ENCODE peak calls at places on chromosome 9, in seven cellular contexts. Q is stomach; Z is PC-3; V is right lobe of liver; H is CD4-positive, alpha-beta memory T cell; U is fibroblast of lung; G is hepatocyte. M is an unnamed sample. For H3K36me3, the result is how much of the 10 kb centered on the place peaks cover.

GRCh38 chr9:71761938-71762353 is 6.4 kb downstream of the CEMIP2 start:
- DNase-seq in Q (no peak), Z (peak), V (no peak), H (no peak), U (peak), G (peak), M (no peak)

GRCh38 chr9:130159057-130159456 is 13.1 kb upstream of the NCS1 start:
- DNase-seq in Q (no peak), Z (no peak), V (peak), H (no peak), U (no peak), G (peak), M (no peak)

GRCh38 chr9:19378154-19378553 is 1.9 kb downstream of the RPS6 start:
- DNase-seq in Q (no peak), Z (no peak), V (no peak), H (no peak), U (no peak), G (no peak), M (no peak)

GRCh38 chr9:137460363-137461315 is 1.5 kb upstream of the NSMF start:
- DNase-seq in Q (no peak), Z (no peak), V (peak), H (peak), U (no peak), G (no peak), M (peak)

GRCh38 chr9:91724068-91724440 is 226.0 kb downstream of the ROR2 start:
- DNase-seq in Q (no peak), Z (no peak), V (no peak), H (no peak), U (no peak), G (no peak), M (no peak)

GRCh38 chr9:123020796-123021195 is 12.7 kb upstream of the GPR21 start:
- DNase-seq in Q (no peak), Z (no peak), V (no peak), H (no peak), U (no peak), G (no peak), M (no peak)

GRCh38 chr9:70156729-70157128 is 102.0 kb upstream of the SMC5 start:
- DNase-seq in Q (no peak), Z (no peak), V (no peak), H (no peak), U (peak), G (no peak), M (no peak)

GRCh38 chr9:76531231-76531775 is 72.3 kb downstream of the GCNT1 start:
- DNase-seq in Q (no peak), Z (no peak), V (no peak), H (no peak), U (no peak), G (no peak), M (no peak)

GRCh38 chr9:94611638-94612068 is 18.0 kb upstream of the FBP2 start:
- DNase-seq in Q (no peak), Z (peak), V (no peak), H (no peak), U (no peak), G (no peak), M (no peak)

GRCh38 chr9:113597390-113598241 is 134.1 kb downstream of the RGS3 start:
- DNase-seq in Q (no peak), Z (no peak), V (no peak), H (no peak), U (no peak), G (no peak), M (no peak)

GRCh38 chr9:15606667-15607472 is 54.0 kb downstream of the CCDC171 start:
- DNase-seq in Q (no peak), Z (peak), V (no peak), H (no peak), U (peak), G (peak), M (no peak)

GRCh38 chr9:132235125-132235524 is 73.3 kb downstream of the NTNG2 start:
- DNase-seq in Q (no peak), Z (no peak), V (no peak), H (no peak), U (no peak), G (no peak), M (no peak)

GRCh38 chr9:108677776-108678175 is 178.0 kb downstream of the ACTL7B start:
- DNase-seq in Q (no peak), Z (no peak), V (no peak), H (no peak), U (no peak), G (no peak), M (no peak)

GRCh38 chr9:100284247-100284646 is 68.5 kb downstream of the TEX10 start:
- DNase-seq in Q (no peak), Z (no peak), V (no peak), H (no peak), U (no peak), G (no peak), M (no peak)

GRCh38 chr9:91426123-91426745 is 2.6 kb upstream of the NFIL3 start:
- DNase-seq in Q (no peak), Z (peak), V (no peak), H (no peak), U (peak), G (peak), M (no peak)

DNA sequence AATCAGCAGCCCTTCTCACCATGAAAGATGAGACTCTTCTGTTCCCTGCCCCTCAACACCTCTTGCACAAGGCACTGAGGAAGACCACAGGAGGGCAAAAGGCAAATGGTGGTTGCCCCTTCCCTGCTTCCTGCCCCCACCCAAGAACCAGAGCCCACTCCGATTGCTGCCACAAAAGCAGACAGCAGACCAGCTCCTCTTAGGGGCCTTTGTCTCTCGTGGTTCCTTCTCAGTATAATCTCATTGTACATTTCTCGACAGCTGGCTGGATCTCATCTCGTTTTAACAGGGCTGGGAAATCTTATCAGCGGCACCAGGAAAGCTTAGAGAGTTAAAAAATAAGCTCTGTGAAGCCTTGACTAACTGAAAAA is 1.1 kb downstream of the MVB12B start:
- DNase-seq in Q (no peak), Z (no peak), V (peak), H (no peak), U (no peak), G (no peak), M (no peak)
- H3K4me3 ChIP-seq in Q (peak), Z (peak), V (peak), H (no peak), U (no peak), G (peak), M (peak)

DNA sequence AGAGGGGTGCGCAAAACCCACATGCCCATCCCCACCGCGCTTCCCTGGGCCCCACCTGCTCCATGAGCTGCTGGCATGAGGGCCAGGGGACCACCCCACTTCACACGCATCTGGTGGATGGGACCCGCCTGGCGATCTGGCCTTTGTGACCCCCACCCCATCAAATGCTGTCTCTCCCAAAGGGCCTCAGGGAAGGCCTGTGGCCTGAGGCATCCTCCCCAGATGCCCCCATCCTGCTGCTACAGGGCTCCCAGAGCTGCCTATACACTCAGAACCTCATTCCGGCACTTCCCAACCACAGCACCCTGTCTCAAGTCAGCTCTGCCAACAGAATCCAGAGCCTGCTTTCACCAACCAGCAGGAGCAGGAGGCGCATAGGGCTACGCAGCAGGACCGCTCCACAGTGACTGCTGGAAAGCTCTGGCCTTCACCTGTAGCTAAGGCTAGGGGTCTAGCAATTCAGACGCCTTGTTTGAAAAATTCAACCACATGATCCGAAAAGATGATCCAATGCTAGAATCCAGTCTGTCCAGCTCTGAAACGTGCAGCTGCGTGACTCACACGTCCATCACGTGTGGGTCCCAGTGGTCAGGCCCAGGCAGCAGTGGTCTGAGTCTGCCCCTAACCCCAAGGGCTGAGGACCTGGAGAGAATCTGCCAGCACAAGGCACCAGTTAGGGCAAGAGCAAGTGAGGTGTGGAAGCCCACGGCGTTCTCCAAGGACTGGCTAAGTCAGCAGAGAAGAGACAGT is 1.4 kb upstream of the SNAPC4 start:
- DNase-seq in Q (no peak), Z (no peak), V (no peak), H (no peak), U (no peak), G (no peak), M (no peak)
- H3K36me3 ChIP-seq in Q (half or more), Z (under half), V (under half), H (under half), U (under half), G (under half), M (under half)

DNA sequence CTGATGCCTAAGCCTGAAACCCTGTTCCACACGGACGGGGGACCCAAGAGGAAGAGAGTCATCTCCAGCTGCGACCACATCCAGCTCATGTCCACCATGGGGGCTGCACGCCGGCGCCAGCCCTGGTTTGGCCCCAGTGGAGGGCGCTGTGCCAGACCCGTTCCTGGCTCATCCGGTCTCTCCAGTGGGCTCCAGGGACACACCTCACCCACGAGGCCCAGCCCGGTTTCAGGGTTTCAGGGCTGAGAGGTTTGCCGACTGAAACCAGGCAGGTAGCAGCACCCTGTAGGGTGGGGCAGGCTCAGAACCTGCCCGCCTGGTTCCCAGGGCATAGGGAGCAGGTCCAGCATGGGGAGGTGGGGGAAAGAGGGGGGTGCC is 71.4 kb upstream of the STXBP1 start:
- DNase-seq in Q (peak), Z (peak), V (no peak), H (no peak), U (no peak), G (no peak), M (no peak)
- H3K4me3 ChIP-seq in Q (no peak), Z (no peak), V (no peak), H (no peak), U (no peak), G (no peak), M (no peak)

DNA sequence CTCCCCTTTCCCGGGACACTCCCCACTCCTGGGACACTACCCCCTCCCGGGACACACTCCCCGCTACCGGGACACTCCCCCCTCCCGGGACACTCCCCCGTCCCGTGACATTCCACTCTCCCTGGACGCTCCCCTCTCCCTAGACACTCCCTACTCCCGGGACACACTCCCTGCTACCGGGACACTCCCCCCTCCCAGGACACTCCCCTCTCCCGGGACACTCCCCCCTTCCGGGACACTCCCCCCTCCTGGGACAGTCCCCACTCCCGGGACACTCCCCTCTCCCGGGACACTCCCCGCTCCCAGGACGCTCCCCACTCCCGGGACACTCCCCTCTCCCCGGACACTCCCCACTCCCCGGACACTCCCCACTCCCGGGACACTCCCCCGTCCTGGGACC is 96.0 kb downstream of the RXRA start:
- DNase-seq in Q (peak), Z (no peak), V (peak), H (no peak), U (no peak), G (peak), M (peak)
- H3K36me3 ChIP-seq in Q (half or more), Z (under half), V (half or more), H (under half), U (under half), G (under half), M (half or more)

DNA sequence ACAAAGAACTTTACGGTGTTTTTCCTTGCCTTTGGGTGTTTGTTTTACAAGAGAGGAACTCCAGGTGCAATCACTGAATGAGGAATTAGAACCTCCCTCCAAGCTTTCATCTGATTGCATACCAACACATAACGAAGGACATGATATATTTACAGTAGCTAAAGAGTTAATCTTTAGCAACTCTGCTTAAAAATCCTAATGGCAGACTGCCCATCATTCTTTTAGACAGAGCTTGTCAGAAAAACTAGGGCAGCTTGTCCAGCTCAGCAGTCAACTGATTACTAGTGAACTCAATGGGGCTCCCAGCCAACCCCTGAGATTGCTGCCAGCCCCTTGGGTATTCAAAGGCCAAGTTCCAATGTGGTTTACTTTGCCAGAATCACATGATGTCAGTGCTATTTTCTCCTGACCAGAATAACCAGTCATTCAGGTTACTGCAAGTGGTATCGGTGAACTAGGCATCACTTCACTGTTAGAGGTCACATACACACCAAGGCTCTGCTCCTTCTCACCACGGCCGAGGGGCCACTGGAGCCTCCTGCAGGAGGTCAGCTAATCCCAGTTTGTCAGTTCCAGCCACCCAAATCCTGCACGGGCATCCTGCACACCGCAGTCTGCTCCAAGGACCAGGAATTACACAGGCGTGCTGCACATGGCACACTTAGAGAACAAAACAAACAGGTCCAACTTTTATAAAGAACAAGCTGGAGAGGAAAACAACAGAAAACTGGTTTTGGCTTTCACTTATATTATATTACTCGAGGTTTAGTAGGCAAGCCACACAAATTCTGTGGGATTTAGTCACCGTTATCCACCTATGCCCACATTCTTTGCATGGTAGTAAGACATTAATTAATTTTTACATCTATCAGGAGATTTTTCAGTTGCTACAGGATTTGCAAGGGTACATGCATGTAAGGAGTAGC is 62.5 kb downstream of the NFIB start:
- DNase-seq in Q (peak), Z (peak), V (peak), H (no peak), U (peak), G (peak), M (peak)
- H3K4me3 ChIP-seq in Q (no peak), Z (peak), V (peak), H (no peak), U (peak), G (no peak), M (peak)

M was measured in psoas muscle.